ENCODE peak calls at places on chromosomes 7 and 10, in seven cellular contexts. L is T-helper 9 cell, S is MM.1S, E is NCI-H1092, B is GDM1, V is IMR-90, U is AG04450. J is an unnamed sample.

GRCh38 chr10:116271593-116272496 is 1.2 kb downstream of the GFRA1 start:
- DNase-seq in L (no peak), S (no peak), E (no peak), B (no peak), V (peak), U (no peak), J (no peak)

GRCh38 chr7:16345979-16346958 is 75.1 kb downstream of the CRPPA start:
- DNase-seq in L (no peak), S (peak), E (no peak), B (no peak), V (peak), U (peak), J (peak)

GRCh38 chr10:77602913-77603528 is 34.6 kb downstream of the KCNMA1 start:
- DNase-seq in L (no peak), S (no peak), E (no peak), B (no peak), V (peak), U (no peak), J (no peak)

GRCh38 chr7:158812684-158813083 is 16.6 kb downstream of the ESYT2 start:
- DNase-seq in L (peak), S (no peak), E (no peak), B (no peak), V (no peak), U (no peak), J (no peak)

GRCh38 chr7:99193527-99194214 is 14.2 kb downstream of the KPNA7 start:
- DNase-seq in L (no peak), S (no peak), E (no peak), B (no peak), V (peak), U (no peak), J (peak)

GRCh38 chr7:22610871-22611757 is 111.1 kb upstream of the STEAP1B start:
- DNase-seq in L (no peak), S (no peak), E (no peak), B (no peak), V (peak), U (no peak), J (no peak)

GRCh38 chr10:62545667-62546066 is 171.5 kb downstream of the ZNF365 start:
- DNase-seq in L (no peak), S (no peak), E (no peak), B (no peak), V (peak), U (no peak), J (no peak)

GRCh38 chr10:120514035-120514620 is 57.1 kb downstream of the PLPP4 start:
- DNase-seq in L (no peak), S (peak), E (no peak), B (peak), V (peak), U (no peak), J (peak)

GRCh38 chr10:63133056-63133786 is at the start of gene NRBF2:
- DNase-seq in L (peak), S (peak), E (peak), B (peak), V (peak), U (peak), J (peak)

GRCh38 chr10:99520040-99520803 is 12.5 kb upstream of the NKX2-3 start:
- DNase-seq in L (no peak), S (no peak), E (no peak), B (peak), V (no peak), U (no peak), J (no peak)

GRCh38 chr10:104223304-104223703 is 8.9 kb downstream of the CFAP43 start:
- DNase-seq in L (no peak), S (no peak), E (no peak), B (no peak), V (no peak), U (no peak), J (no peak)

GRCh38 chr7:71933426-71933825 is 478.7 kb downstream of the CALN1 start:
- DNase-seq in L (no peak), S (no peak), E (no peak), B (no peak), V (no peak), U (no peak), J (no peak)

GRCh38 chr10:132446661-132447445 is 49.9 kb downstream of the PWWP2B start:
- DNase-seq in L (peak), S (peak), E (peak), B (peak), V (peak), U (no peak), J (peak)

GRCh38 chr7:43302211-43302711 is 189.8 kb downstream of the HECW1 start:
- DNase-seq in L (no peak), S (no peak), E (no peak), B (no peak), V (peak), U (no peak), J (peak)

GRCh38 chr10:33661580-33662269 is 327.3 kb upstream of the NRP1 start:
- DNase-seq in L (no peak), S (no peak), E (no peak), B (peak), V (no peak), U (no peak), J (no peak)